ENCODE peak calls at places on chromosomes 12 and 14, in nine cellular contexts. E is COLO829, O is non-pigmented ciliary epithelial cell, R is RWPE2, U is foreskin fibroblast, X is HCT116, P is NCI-H526, J is cardiac muscle cell, B is dermis blood vessel endothelial cell. C is an unnamed sample.
A peak's percentile ranks its signal among the peaks of the same experiment; 100 is the strongest.

GRCh38 chr14:75561013-75561432 is 17.4 kb upstream of the FLVCR2 start:
- DNase-seq in E (peak; percentile 87), O (no peak), R (peak; percentile 91), U (peak; percentile 84), X (peak; percentile 63), P (peak; percentile 53), J (peak; percentile 83), B (peak; percentile 84), C (peak; percentile 30)

GRCh38 chr12:48787791-48788521 is 933 bp downstream of the ADCY6 start:
- DNase-seq in E (no peak), O (no peak), R (no peak), U (peak; percentile 43), X (no peak), P (no peak), J (no peak), B (peak; percentile 6), C (no peak)

GRCh38 chr14:45150386-45150890 is 14.7 kb downstream of the FANCM start:
- DNase-seq in E (no peak), O (no peak), R (no peak), U (no peak), X (no peak), P (no peak), J (no peak), B (no peak), C (no peak)

GRCh38 chr14:55537782-55538181 is 42.2 kb upstream of the KTN1 start:
- DNase-seq in E (no peak), O (no peak), R (no peak), U (no peak), X (no peak), P (no peak), J (no peak), B (no peak), C (no peak)

GRCh38 chr14:91323671-91324605 is 79.4 kb upstream of the GPR68 start:
- DNase-seq in E (peak; percentile 40), O (no peak), R (no peak), U (peak; percentile 81), X (peak; percentile 18), P (peak; percentile 18), J (peak; percentile 80), B (peak; percentile 99), C (no peak)

GRCh38 chr12:92105110-92105509 is 40.5 kb downstream of the BTG1 start:
- DNase-seq in E (no peak), O (no peak), R (no peak), U (no peak), X (no peak), P (no peak), J (no peak), B (no peak), C (no peak)

GRCh38 chr12:11408096-11408495 is 12.7 kb upstream of the PRB2 start:
- DNase-seq in E (no peak), O (no peak), R (no peak), U (no peak), X (no peak), P (no peak), J (no peak), B (no peak), C (no peak)

GRCh38 chr14:68688872-68689371 is 103.9 kb downstream of the ZFP36L1 start:
- DNase-seq in E (no peak), O (no peak), R (no peak), U (peak; percentile 80), X (no peak), P (peak; percentile 32), J (peak; percentile 77), B (no peak), C (no peak)

GRCh38 chr12:128784030-128784770 is 39.6 kb downstream of the SLC15A4 start:
- DNase-seq in E (no peak), O (no peak), R (no peak), U (peak; percentile 43), X (no peak), P (no peak), J (no peak), B (no peak), C (no peak)

GRCh38 chr12:102484017-102484731 is 3.8 kb upstream of the IGF1 start:
- DNase-seq in E (peak; percentile 62), O (no peak), R (no peak), U (peak; percentile 75), X (peak; percentile 34), P (peak; percentile 10), J (peak; percentile 76), B (peak; percentile 76), C (no peak)

GRCh38 chr14:40312296-40312695 is 880.1 kb upstream of the FBXO33 start:
- DNase-seq in E (no peak), O (no peak), R (no peak), U (no peak), X (peak; percentile 58), P (no peak), J (no peak), B (no peak), C (no peak)

GRCh38 chr12:57614948-57615500 is 3.8 kb downstream of the ARHGEF25 start:
- DNase-seq in E (no peak), O (no peak), R (no peak), U (no peak), X (no peak), P (no peak), J (no peak), B (no peak), C (no peak)

GRCh38 chr12:106149096-106149784 is 10.5 kb upstream of the NUAK1 start:
- DNase-seq in E (peak; percentile 40), O (no peak), R (no peak), U (peak; percentile 58), X (peak; percentile 33), P (no peak), J (peak; percentile 38), B (peak; percentile 61), C (no peak)

GRCh38 chr12:42689699-42690098 is 100.2 kb upstream of the PRICKLE1 start:
- DNase-seq in E (no peak), O (no peak), R (no peak), U (no peak), X (no peak), P (no peak), J (no peak), B (no peak), C (no peak)

GRCh38 chr12:119202121-119202527 is 23.4 kb downstream of the HSPB8 start:
- DNase-seq in E (no peak), O (no peak), R (no peak), U (no peak), X (no peak), P (no peak), J (no peak), B (no peak), C (no peak)

GRCh38 chr12:116955382-116956021 is 44.8 kb downstream of the FBXW8 start:
- DNase-seq in E (no peak), O (no peak), R (no peak), U (peak; percentile 48), X (peak; percentile 45), P (no peak), J (peak; percentile 42), B (peak; percentile 18), C (no peak)

GRCh38 chr14:71610797-71611196 is 321.4 kb upstream of the RGS6 start:
- DNase-seq in E (no peak), O (no peak), R (no peak), U (no peak), X (no peak), P (no peak), J (no peak), B (no peak), C (peak; percentile 39)

GRCh38 chr12:10354502-10354901 is 35.3 kb downstream of the KLRK1 start:
- DNase-seq in E (no peak), O (no peak), R (no peak), U (peak; percentile 64), X (no peak), P (no peak), J (peak; percentile 66), B (peak; percentile 51), C (no peak)

GRCh38 chr14:35806006-35806907 is 2.8 kb downstream of the RALGAPA1 start:
- DNase-seq in E (no peak), O (no peak), R (no peak), U (no peak), X (no peak), P (no peak), J (no peak), B (no peak), C (no peak)

GRCh38 chr12:65195387-65196055 is 26.1 kb downstream of the LEMD3 start:
- DNase-seq in E (no peak), O (no peak), R (no peak), U (no peak), X (no peak), P (no peak), J (no peak), B (no peak), C (no peak)

GRCh38 chr14:100567009-100567876 is 20.0 kb downstream of the BEGAIN start:
- DNase-seq in E (no peak), O (no peak), R (no peak), U (no peak), X (no peak), P (no peak), J (no peak), B (no peak), C (no peak)

GRCh38 chr12:6925543-6926279 is 2.0 kb upstream of the ATN1 start:
- DNase-seq in E (peak; percentile 87), O (no peak), R (no peak), U (peak; percentile 94), X (peak; percentile 90), P (no peak), J (peak; percentile 89), B (peak; percentile 85), C (peak; percentile 76)

GRCh38 chr12:178715-179109 is 35.2 kb downstream of the SLC6A12 start:
- DNase-seq in E (no peak), O (no peak), R (no peak), U (no peak), X (no peak), P (no peak), J (no peak), B (no peak), C (no peak)

GRCh38 chr12:11756523-11756922 is 107.0 kb downstream of the ETV6 start:
- DNase-seq in E (no peak), O (no peak), R (no peak), U (no peak), X (no peak), P (no peak), J (no peak), B (no peak), C (no peak)

GRCh38 chr14:75274045-75274898 is 4.4 kb upstream of the FOS start:
- DNase-seq in E (peak; percentile 80), O (no peak), R (no peak), U (no peak), X (no peak), P (no peak), J (no peak), B (no peak), C (no peak)

GRCh38 chr12:2680676-2681039 is 114.1 kb upstream of the FKBP4 start:
- DNase-seq in E (no peak), O (no peak), R (no peak), U (no peak), X (no peak), P (no peak), J (no peak), B (no peak), C (no peak)

GRCh38 chr14:58635041-58635440 is 2.7 kb upstream of the DACT1 start:
- DNase-seq in E (no peak), O (no peak), R (no peak), U (no peak), X (no peak), P (no peak), J (no peak), B (no peak), C (no peak)

GRCh38 chr14:101862711-101863110 is 101.2 kb downstream of the PPP2R5C start:
- DNase-seq in E (no peak), O (no peak), R (no peak), U (no peak), X (no peak), P (no peak), J (peak; percentile 9), B (no peak), C (no peak)

GRCh38 chr14:61437383-61437782 is 116.0 kb downstream of the PRKCH start:
- DNase-seq in E (no peak), O (no peak), R (no peak), U (no peak), X (no peak), P (no peak), J (no peak), B (no peak), C (no peak)

C was measured in retinal pigment epithelial cell.